ENCODE peak calls at places on chromosomes 4 and X, in eight cellular contexts. P, E, O, D, U, K, C and V are unnamed samples.

GRCh38 chr4:156774422-156774821 is 197.2 kb downstream of the PDGFC start:
- DNase-seq in P (no peak), E (no peak), O (peak), D (peak), U (no peak), K (no peak), C (no peak), V (peak)

GRCh38 chr4:75675004-75675531 is 1.9 kb upstream of the G3BP2 start:
- DNase-seq in P (no peak), E (no peak), O (no peak), D (no peak), U (no peak), K (no peak), C (no peak), V (no peak)

GRCh38 chrX:16786791-16787735 is 797 bp downstream of the TXLNG start:
- DNase-seq in P (peak), E (peak), O (peak), D (peak), U (no peak), K (peak), C (no peak), V (peak)

GRCh38 chrX:69117876-69118526 is 47.3 kb downstream of the PJA1 start:
- DNase-seq in P (no peak), E (no peak), O (peak), D (no peak), U (no peak), K (no peak), C (no peak), V (no peak)

GRCh38 chr4:9952415-9952950 is 68.8 kb downstream of the SLC2A9 start:
- DNase-seq in P (no peak), E (no peak), O (no peak), D (no peak), U (no peak), K (no peak), C (no peak), V (no peak)

GRCh38 chr4:102687982-102688433 is 72.8 kb downstream of the MANBA start:
- DNase-seq in P (no peak), E (no peak), O (no peak), D (no peak), U (no peak), K (no peak), C (no peak), V (no peak)

GRCh38 chrX:113512700-113513395 is 672.2 kb upstream of the AMOT start:
- DNase-seq in P (no peak), E (no peak), O (peak), D (no peak), U (no peak), K (no peak), C (no peak), V (peak)

GRCh38 chr4:48462363-48462762 is 20.8 kb upstream of the SLC10A4 start:
- DNase-seq in P (no peak), E (no peak), O (no peak), D (no peak), U (no peak), K (no peak), C (no peak), V (no peak)

GRCh38 chrX:151359931-151360871 is 36.8 kb upstream of the VMA21 start:
- DNase-seq in P (peak), E (peak), O (peak), D (peak), U (no peak), K (peak), C (peak), V (peak)

GRCh38 chr4:172858731-172859230 is 309.8 kb upstream of the GALNT7 start:
- DNase-seq in P (no peak), E (no peak), O (peak), D (no peak), U (no peak), K (no peak), C (no peak), V (no peak)

GRCh38 chr4:94892051-94892450 is 134.3 kb downstream of the BMPR1B start:
- DNase-seq in P (no peak), E (no peak), O (no peak), D (no peak), U (no peak), K (no peak), C (peak), V (no peak)

GRCh38 chr4:52172166-52172565 is 121.1 kb downstream of the SPATA18 start:
- DNase-seq in P (no peak), E (no peak), O (peak), D (no peak), U (no peak), K (no peak), C (no peak), V (peak)

GRCh38 chr4:52244103-52244772 is 193.1 kb downstream of the SPATA18 start:
- DNase-seq in P (no peak), E (no peak), O (no peak), D (no peak), U (no peak), K (no peak), C (no peak), V (no peak)

GRCh38 chr4:78476108-78476704 is 75.4 kb upstream of the ANXA3 start:
- DNase-seq in P (no peak), E (no peak), O (no peak), D (no peak), U (no peak), K (no peak), C (no peak), V (no peak)

GRCh38 chr4:107131295-107131694 is 95.2 kb upstream of the DKK2 start:
- DNase-seq in P (no peak), E (no peak), O (no peak), D (no peak), U (no peak), K (no peak), C (no peak), V (peak)

GRCh38 chrX:19670854-19671620 is 155.7 kb upstream of the MAP3K15 start:
- DNase-seq in P (no peak), E (no peak), O (peak), D (no peak), U (no peak), K (peak), C (no peak), V (peak)

GRCh38 chr4:60201052-60201673 is 999.0 kb upstream of the ADGRL3 start:
- DNase-seq in P (no peak), E (peak), O (peak), D (peak), U (no peak), K (peak), C (peak), V (peak)

GRCh38 chrX:24590111-24590510 is 57.0 kb downstream of the PCYT1B start:
- DNase-seq in P (no peak), E (no peak), O (no peak), D (no peak), U (no peak), K (no peak), C (no peak), V (no peak)

GRCh38 chrX:74835566-74835965 is 89.7 kb downstream of the NEXMIF start:
- DNase-seq in P (no peak), E (no peak), O (no peak), D (no peak), U (no peak), K (no peak), C (no peak), V (no peak)

GRCh38 chr4:172142331-172142738 is 329.1 kb downstream of the GALNTL6 start:
- DNase-seq in P (no peak), E (no peak), O (peak), D (no peak), U (no peak), K (no peak), C (no peak), V (peak)

GRCh38 chrX:22124098-22124497 is 92.0 kb downstream of the PHEX start:
- DNase-seq in P (no peak), E (no peak), O (peak), D (no peak), U (no peak), K (no peak), C (no peak), V (peak)

GRCh38 chrX:68443155-68443868 is 10.0 kb upstream of the OPHN1 start:
- DNase-seq in P (no peak), E (peak), O (no peak), D (no peak), U (no peak), K (no peak), C (no peak), V (no peak)

GRCh38 chr4:150816491-150816890 is 198.6 kb downstream of the LRBA start:
- DNase-seq in P (no peak), E (no peak), O (no peak), D (no peak), U (no peak), K (no peak), C (no peak), V (peak)

GRCh38 chr4:53234669-53235068 is 131.2 kb downstream of the SCFD2 start:
- DNase-seq in P (no peak), E (no peak), O (no peak), D (no peak), U (no peak), K (no peak), C (no peak), V (no peak)

GRCh38 chr4:84498203-84499026 is 677 bp downstream of the NKX6-1 start:
- DNase-seq in P (no peak), E (no peak), O (peak), D (no peak), U (no peak), K (no peak), C (no peak), V (peak)

GRCh38 chrX:139094671-139095592 is 383.4 kb upstream of the FGF13 start:
- DNase-seq in P (no peak), E (no peak), O (no peak), D (no peak), U (no peak), K (no peak), C (no peak), V (peak)

GRCh38 chrX:148856505-148856904 is 356.1 kb downstream of the AFF2 start:
- DNase-seq in P (no peak), E (no peak), O (no peak), D (no peak), U (no peak), K (no peak), C (no peak), V (no peak)

GRCh38 chrX:19990519-19991349 is at the start of gene BCLAF3:
- DNase-seq in P (peak), E (peak), O (peak), D (peak), U (peak), K (peak), C (peak), V (peak)

GRCh38 chrX:118847676-118848075 is 24.1 kb downstream of the ZCCHC12 start:
- DNase-seq in P (no peak), E (no peak), O (peak), D (no peak), U (no peak), K (no peak), C (no peak), V (peak)

GRCh38 chrX:38484607-38485498 is 76.5 kb upstream of the TSPAN7 start:
- DNase-seq in P (no peak), E (no peak), O (no peak), D (no peak), U (no peak), K (no peak), C (no peak), V (no peak)

GRCh38 chr4:54067163-54067562 is 2.8 kb upstream of the CHIC2 start:
- DNase-seq in P (no peak), E (no peak), O (peak), D (no peak), U (no peak), K (peak), C (peak), V (peak)

GRCh38 chrX:34350552-34350951 is 218.4 kb upstream of the FAM47A start:
- DNase-seq in P (no peak), E (no peak), O (peak), D (no peak), U (no peak), K (no peak), C (no peak), V (peak)

DNA sequence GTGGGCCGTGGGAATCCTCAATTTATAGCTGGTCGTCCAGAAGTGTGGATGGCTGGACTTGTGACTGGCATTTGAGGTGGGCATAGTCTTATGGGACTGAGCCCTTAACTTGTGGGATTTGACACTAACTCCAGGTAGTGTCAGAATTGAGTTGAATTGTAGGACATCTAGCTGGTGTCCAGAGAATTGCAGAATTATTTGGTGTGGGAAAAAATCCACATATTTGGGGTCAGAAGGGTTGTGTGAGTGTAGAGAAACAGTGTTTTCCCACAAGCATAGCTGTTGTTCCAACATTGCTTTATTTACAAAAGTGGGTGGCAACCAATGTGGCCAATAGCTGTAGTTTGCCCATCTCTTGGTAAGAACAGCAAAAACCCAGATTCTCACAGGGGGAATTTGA is 91.3 kb downstream of the MOSPD2 start:
- DNase-seq in P (no peak), E (no peak), O (peak), D (no peak), U (no peak), K (no peak), C (no peak), V (peak)
- TF ChIP-seq CTCF in P (no peak), E (no peak), O (peak), D (no peak), U (no peak), K (no peak), C (no peak), V (peak)

GRCh38 chrX:136199365-136199764 is 51.8 kb downstream of the MAP7D3 start:
- DNase-seq in P (no peak), E (no peak), O (peak), D (no peak), U (no peak), K (no peak), C (no peak), V (no peak)
- H3K4me3 ChIP-seq in P (no peak), E (no peak), O (no peak), D (no peak), U (peak), K (peak), C (no peak), V (no peak)

GRCh38 chr4:88531549-88531948 is 8.0 kb upstream of the PYURF start:
- DNase-seq in P (no peak), E (no peak), O (no peak), D (no peak), U (no peak), K (no peak), C (no peak), V (no peak)

GRCh38 chr4:88526221-88526815 is 2.7 kb upstream of the PYURF start:
- DNase-seq in P (no peak), E (no peak), O (peak), D (no peak), U (no peak), K (no peak), C (no peak), V (peak)

GRCh38 chr4:88533088-88533790 is 9.7 kb upstream of the PYURF start:
- DNase-seq in P (no peak), E (no peak), O (peak), D (no peak), U (no peak), K (no peak), C (no peak), V (peak)

GRCh38 chr4:88527787-88528186 is 4.2 kb upstream of the PYURF start:
- DNase-seq in P (no peak), E (no peak), O (no peak), D (no peak), U (no peak), K (no peak), C (no peak), V (no peak)

DNA sequence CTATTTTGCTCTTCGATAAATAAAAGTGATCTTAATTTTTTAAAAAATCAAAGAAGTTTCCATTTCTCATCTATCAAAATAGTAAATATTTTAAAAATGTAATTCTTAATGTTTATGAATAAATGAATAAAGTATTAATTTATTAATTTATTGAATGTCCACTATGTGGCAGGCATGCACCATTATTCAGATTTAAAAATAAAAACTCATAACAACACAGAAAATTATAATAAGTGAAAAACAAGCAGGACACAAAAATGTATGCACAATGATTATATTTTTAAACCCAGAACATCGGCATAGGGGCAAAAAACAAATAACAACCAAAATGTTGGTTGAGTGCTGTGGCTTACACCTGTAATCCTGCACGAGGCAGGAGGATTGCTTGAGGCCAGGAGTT is 5.3 kb upstream of the PYURF start:
- DNase-seq in P (no peak), E (no peak), O (no peak), D (no peak), U (no peak), K (no peak), C (no peak), V (peak)
- TF ChIP-seq CTCF in P (no peak), E (no peak), O (no peak), D (peak), U (peak), K (no peak), C (no peak), V (no peak)

GRCh38 chr4:15809058-15809457 is 30.9 kb downstream of the CD38 start:
- DNase-seq in P (no peak), E (no peak), O (no peak), D (no peak), U (no peak), K (no peak), C (no peak), V (no peak)
- H3K4me3 ChIP-seq in P (no peak), E (no peak), O (no peak), D (no peak), U (no peak), K (peak), C (no peak), V (no peak)

GRCh38 chr4:22574880-22575279 is 59.0 kb upstream of the ADGRA3 start:
- DNase-seq in P (no peak), E (no peak), O (no peak), D (no peak), U (no peak), K (no peak), C (no peak), V (no peak)

GRCh38 chr4:22573198-22573597 is 57.3 kb upstream of the ADGRA3 start:
- DNase-seq in P (no peak), E (peak), O (peak), D (peak), U (no peak), K (peak), C (peak), V (peak)

DNA sequence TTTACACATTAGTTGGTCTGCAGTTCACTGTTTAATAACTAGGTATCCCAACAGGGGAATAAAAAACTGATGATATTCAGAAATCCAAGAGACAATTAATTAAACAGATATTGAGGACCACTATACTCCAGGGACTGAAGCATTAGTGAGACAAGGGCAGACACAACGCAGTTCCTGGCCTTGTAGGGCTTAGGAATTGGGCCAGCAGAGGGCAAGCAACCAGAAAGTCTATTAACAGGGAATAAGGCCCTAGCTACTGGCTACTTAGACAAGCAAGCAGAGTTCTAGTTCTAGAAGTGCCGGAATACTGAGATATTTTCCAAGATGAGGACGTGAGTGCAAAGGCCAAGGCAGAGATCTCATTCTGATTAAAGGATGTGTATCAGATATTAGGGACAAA is 58.6 kb upstream of the ADGRA3 start:
- DNase-seq in P (no peak), E (no peak), O (no peak), D (no peak), U (no peak), K (no peak), C (no peak), V (no peak)
- TF ChIP-seq CTCF in P (no peak), E (no peak), O (no peak), D (no peak), U (no peak), K (no peak), C (no peak), V (no peak)

GRCh38 chr4:153433753-153434105 is 32.4 kb upstream of the TMEM131L start:
- DNase-seq in P (no peak), E (no peak), O (no peak), D (no peak), U (no peak), K (no peak), C (no peak), V (no peak)
- H3K4me3 ChIP-seq in P (peak), E (peak), O (no peak), D (no peak), U (no peak), K (no peak), C (no peak), V (no peak)

GRCh38 chr4:76813070-76813469 is 84.9 kb downstream of the SOWAHB start:
- DNase-seq in P (no peak), E (no peak), O (no peak), D (no peak), U (no peak), K (no peak), C (no peak), V (no peak)

GRCh38 chr4:76806757-76807156 is 91.2 kb downstream of the SOWAHB start:
- DNase-seq in P (no peak), E (no peak), O (no peak), D (no peak), U (no peak), K (no peak), C (no peak), V (no peak)

GRCh38 chr4:76806336-76806735 is 91.6 kb downstream of the SOWAHB start:
- DNase-seq in P (no peak), E (no peak), O (peak), D (no peak), U (no peak), K (no peak), C (no peak), V (no peak)

GRCh38 chr4:76809594-76810305 is 88.2 kb downstream of the SOWAHB start:
- DNase-seq in P (no peak), E (no peak), O (peak), D (no peak), U (no peak), K (no peak), C (no peak), V (no peak)

GRCh38 chr4:76811604-76812412 is 86.1 kb downstream of the SOWAHB start:
- DNase-seq in P (no peak), E (no peak), O (peak), D (no peak), U (no peak), K (peak), C (no peak), V (peak)
- TF ChIP-seq CTCF in P (no peak), E (no peak), O (no peak), D (no peak), U (no peak), K (no peak), C (no peak), V (peak)

DNA sequence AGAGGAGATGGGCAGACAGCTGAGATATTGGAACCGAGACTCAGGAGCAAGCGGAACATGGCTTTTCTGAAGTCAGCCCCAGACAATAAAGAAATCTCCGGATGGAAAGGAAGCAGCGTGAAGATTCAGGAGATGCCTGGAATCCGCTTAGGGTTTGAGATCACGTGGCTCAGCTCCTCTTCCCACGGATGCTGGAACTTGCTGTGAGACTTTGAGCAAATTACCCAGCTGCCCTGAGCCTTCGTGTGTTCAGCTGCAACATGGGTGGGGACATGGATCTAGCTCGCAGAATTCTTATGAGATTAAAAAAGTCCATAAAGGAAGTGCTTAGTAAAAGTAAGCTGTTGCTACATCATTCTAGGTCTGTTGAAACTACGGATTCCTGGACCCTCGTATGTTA is 55.8 kb upstream of the STIM2 start:
- DNase-seq in P (no peak), E (no peak), O (no peak), D (no peak), U (no peak), K (no peak), C (no peak), V (no peak)
- H3K4me3 ChIP-seq in P (no peak), E (no peak), O (no peak), D (no peak), U (no peak), K (no peak), C (no peak), V (no peak)